ENCODE peak calls at places on chromosomes 13 and 19, in six cellular contexts. One of them, this sample, is unnamed. For H3K4me1, the result is how much of the 10 kb centered on the place peaks cover.

GRCh38 chr13:23558675-23559536 is 11.3 kb upstream of the TNFRSF19 start:
- DNase-seq in CD8-positive, alpha-beta T cell: no peak
- DNase-seq in fibroblast of lung: peak
- DNase-seq in GM23248: peak
- DNase-seq in adrenal gland: peak
- DNase-seq in suprapubic skin: no peak
- DNase-seq in this sample: peak

GRCh38 chr13:110092869-110093268 is 214.1 kb downstream of the COL4A1 start:
- DNase-seq in CD8-positive, alpha-beta T cell: no peak
- DNase-seq in fibroblast of lung: no peak
- DNase-seq in GM23248: peak
- DNase-seq in adrenal gland: no peak
- DNase-seq in suprapubic skin: no peak
- DNase-seq in this sample: no peak

GRCh38 chr13:23289917-23290357 is 109.2 kb downstream of the SGCG start:
- DNase-seq in CD8-positive, alpha-beta T cell: no peak
- DNase-seq in fibroblast of lung: peak
- DNase-seq in GM23248: peak
- DNase-seq in adrenal gland: no peak
- DNase-seq in suprapubic skin: no peak
- DNase-seq in this sample: no peak

GRCh38 chr19:1110809-1111640 is 7.2 kb downstream of the GPX4 start:
- DNase-seq in CD8-positive, alpha-beta T cell: no peak
- DNase-seq in fibroblast of lung: no peak
- DNase-seq in GM23248: peak
- DNase-seq in adrenal gland: peak
- DNase-seq in suprapubic skin: no peak
- DNase-seq in this sample: no peak

GRCh38 chr13:53368948-53369347 is 340.3 kb downstream of the OLFM4 start:
- DNase-seq in CD8-positive, alpha-beta T cell: no peak
- DNase-seq in fibroblast of lung: no peak
- DNase-seq in GM23248: no peak
- DNase-seq in adrenal gland: no peak
- DNase-seq in suprapubic skin: no peak
- DNase-seq in this sample: no peak

GRCh38 chr13:53781941-53782340 is 753.3 kb downstream of the OLFM4 start:
- DNase-seq in CD8-positive, alpha-beta T cell: no peak
- DNase-seq in fibroblast of lung: no peak
- DNase-seq in GM23248: no peak
- DNase-seq in adrenal gland: no peak
- DNase-seq in suprapubic skin: no peak
- DNase-seq in this sample: no peak

GRCh38 chr19:57302727-57303401 is 17.4 kb upstream of the ZNF543 start:
- DNase-seq in CD8-positive, alpha-beta T cell: no peak
- DNase-seq in fibroblast of lung: peak
- DNase-seq in GM23248: no peak
- DNase-seq in adrenal gland: no peak
- DNase-seq in suprapubic skin: no peak
- DNase-seq in this sample: no peak

GRCh38 chr13:79194272-79194671 is 211.8 kb downstream of the RBM26 start:
- DNase-seq in CD8-positive, alpha-beta T cell: peak
- DNase-seq in fibroblast of lung: no peak
- DNase-seq in GM23248: no peak
- DNase-seq in adrenal gland: no peak
- DNase-seq in suprapubic skin: no peak
- DNase-seq in this sample: no peak

GRCh38 chr19:10797541-10798256 is 38.3 kb downstream of the TMED1 start:
- DNase-seq in CD8-positive, alpha-beta T cell: peak
- DNase-seq in fibroblast of lung: no peak
- DNase-seq in GM23248: no peak
- DNase-seq in adrenal gland: no peak
- DNase-seq in suprapubic skin: no peak
- DNase-seq in this sample: no peak

GRCh38 chr19:45691516-45692186 is at the start of gene SNRPD2:
- DNase-seq in CD8-positive, alpha-beta T cell: peak
- DNase-seq in fibroblast of lung: peak
- DNase-seq in GM23248: peak
- DNase-seq in adrenal gland: peak
- DNase-seq in suprapubic skin: peak
- DNase-seq in this sample: peak

GRCh38 chr19:13579388-13580060 is 73.2 kb upstream of the CACNA1A start:
- DNase-seq in CD8-positive, alpha-beta T cell: no peak
- DNase-seq in fibroblast of lung: peak
- DNase-seq in GM23248: peak
- DNase-seq in adrenal gland: no peak
- DNase-seq in suprapubic skin: no peak
- DNase-seq in this sample: no peak

GRCh38 chr13:99062593-99062992 is 84.7 kb upstream of the DOCK9 start:
- DNase-seq in CD8-positive, alpha-beta T cell: no peak
- DNase-seq in fibroblast of lung: peak
- DNase-seq in GM23248: peak
- DNase-seq in adrenal gland: no peak
- DNase-seq in suprapubic skin: no peak
- DNase-seq in this sample: peak

GRCh38 chr19:3336680-3337523 is 29.5 kb upstream of the NFIC start:
- DNase-seq in CD8-positive, alpha-beta T cell: no peak
- DNase-seq in fibroblast of lung: peak
- DNase-seq in GM23248: peak
- DNase-seq in adrenal gland: peak
- DNase-seq in suprapubic skin: peak
- DNase-seq in this sample: no peak

GRCh38 chr13:99345345-99345744 is 38.1 kb upstream of the GPR183 start:
- DNase-seq in CD8-positive, alpha-beta T cell: no peak
- DNase-seq in fibroblast of lung: no peak
- DNase-seq in GM23248: no peak
- DNase-seq in adrenal gland: no peak
- DNase-seq in suprapubic skin: no peak
- DNase-seq in this sample: no peak

GRCh38 chr19:41302624-41303351 is 7.2 kb upstream of the CCDC97 start:
- DNase-seq in CD8-positive, alpha-beta T cell: peak
- DNase-seq in fibroblast of lung: no peak
- DNase-seq in GM23248: no peak
- DNase-seq in adrenal gland: no peak
- DNase-seq in suprapubic skin: peak
- DNase-seq in this sample: no peak

GRCh38 chr19:31436121-31436776 is 87.0 kb upstream of the TSHZ3 start:
- DNase-seq in CD8-positive, alpha-beta T cell: no peak
- DNase-seq in fibroblast of lung: peak
- DNase-seq in GM23248: peak
- DNase-seq in adrenal gland: no peak
- DNase-seq in suprapubic skin: no peak
- DNase-seq in this sample: no peak

GRCh38 chr19:14149509-14149994 is 13.2 kb upstream of the ASF1B start:
- DNase-seq in CD8-positive, alpha-beta T cell: peak
- DNase-seq in fibroblast of lung: peak
- DNase-seq in GM23248: peak
- DNase-seq in adrenal gland: peak
- DNase-seq in suprapubic skin: peak
- DNase-seq in this sample: no peak

GRCh38 chr19:39160523-39160861 is 34.9 kb downstream of the PAK4 start:
- DNase-seq in CD8-positive, alpha-beta T cell: no peak
- DNase-seq in fibroblast of lung: peak
- DNase-seq in GM23248: peak
- DNase-seq in adrenal gland: peak
- DNase-seq in suprapubic skin: no peak
- DNase-seq in this sample: no peak

GRCh38 chr13:53141336-53141735 is 112.7 kb downstream of the OLFM4 start:
- DNase-seq in CD8-positive, alpha-beta T cell: no peak
- DNase-seq in fibroblast of lung: no peak
- DNase-seq in GM23248: no peak
- DNase-seq in adrenal gland: no peak
- DNase-seq in suprapubic skin: no peak
- DNase-seq in this sample: no peak

GRCh38 chr13:112651306-112651705 is 38.5 kb upstream of the ATP11A start:
- DNase-seq in CD8-positive, alpha-beta T cell: no peak
- DNase-seq in fibroblast of lung: peak
- DNase-seq in GM23248: no peak
- DNase-seq in adrenal gland: no peak
- DNase-seq in suprapubic skin: no peak
- DNase-seq in this sample: no peak
- H3K4me1 ChIP-seq in CD8-positive, alpha-beta T cell: under half
- H3K4me1 ChIP-seq in fibroblast of lung: under half
- H3K4me1 ChIP-seq in GM23248: under half
- H3K4me1 ChIP-seq in adrenal gland: under half
- H3K4me1 ChIP-seq in suprapubic skin: under half
- H3K4me1 ChIP-seq in this sample: under half

GRCh38 chr19:6217752-6218403 is 61.9 kb downstream of the MLLT1 start:
- DNase-seq in CD8-positive, alpha-beta T cell: no peak
- DNase-seq in fibroblast of lung: no peak
- DNase-seq in GM23248: no peak
- DNase-seq in adrenal gland: no peak
- DNase-seq in suprapubic skin: no peak
- DNase-seq in this sample: no peak

GRCh38 chr19:6219592-6220290 is 60.0 kb downstream of the MLLT1 start:
- DNase-seq in CD8-positive, alpha-beta T cell: no peak
- DNase-seq in fibroblast of lung: no peak
- DNase-seq in GM23248: peak
- DNase-seq in adrenal gland: no peak
- DNase-seq in suprapubic skin: no peak
- DNase-seq in this sample: no peak

GRCh38 chr19:6220385-6221191 is 59.2 kb downstream of the MLLT1 start:
- DNase-seq in CD8-positive, alpha-beta T cell: no peak
- DNase-seq in fibroblast of lung: no peak
- DNase-seq in GM23248: peak
- DNase-seq in adrenal gland: peak
- DNase-seq in suprapubic skin: no peak
- DNase-seq in this sample: no peak

GRCh38 chr19:6218497-6219146 is 61.2 kb downstream of the MLLT1 start:
- DNase-seq in CD8-positive, alpha-beta T cell: peak
- DNase-seq in fibroblast of lung: peak
- DNase-seq in GM23248: peak
- DNase-seq in adrenal gland: peak
- DNase-seq in suprapubic skin: peak
- DNase-seq in this sample: peak

DNA sequence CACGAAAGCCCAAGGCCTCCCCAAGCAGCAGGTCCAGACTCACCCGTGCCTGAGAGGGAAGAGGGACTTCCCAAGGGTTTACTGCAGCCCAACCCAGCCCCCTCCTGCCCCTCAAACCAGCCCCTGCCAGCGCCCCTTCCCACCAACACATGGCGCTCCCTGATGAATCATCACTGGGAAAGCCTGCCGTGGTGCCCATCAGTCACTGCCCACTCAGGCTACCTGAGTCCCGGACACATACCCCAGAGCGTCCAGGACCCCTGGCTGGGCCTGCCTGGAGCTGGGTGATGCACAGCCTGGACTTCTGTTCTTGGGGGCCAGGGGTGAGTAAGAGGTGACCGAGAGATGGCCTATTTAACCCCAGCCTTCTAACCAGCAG is 60.6 kb downstream of the MLLT1 start:
- DNase-seq in CD8-positive, alpha-beta T cell: no peak
- DNase-seq in fibroblast of lung: no peak
- DNase-seq in GM23248: no peak
- DNase-seq in adrenal gland: no peak
- DNase-seq in suprapubic skin: no peak
- DNase-seq in this sample: no peak
- H3K27ac ChIP-seq in CD8-positive, alpha-beta T cell: no peak
- H3K27ac ChIP-seq in fibroblast of lung: no peak
- H3K27ac ChIP-seq in GM23248: no peak
- H3K27ac ChIP-seq in adrenal gland: no peak
- H3K27ac ChIP-seq in suprapubic skin: no peak
- H3K27ac ChIP-seq in this sample: no peak

GRCh38 chr19:4645718-4646117 is 6.4 kb downstream of the TNFAIP8L1 start:
- DNase-seq in CD8-positive, alpha-beta T cell: no peak
- DNase-seq in fibroblast of lung: no peak
- DNase-seq in GM23248: no peak
- DNase-seq in adrenal gland: no peak
- DNase-seq in suprapubic skin: no peak
- DNase-seq in this sample: no peak

GRCh38 chr19:4649392-4650094 is 10.2 kb downstream of the TNFAIP8L1 start:
- DNase-seq in CD8-positive, alpha-beta T cell: no peak
- DNase-seq in fibroblast of lung: no peak
- DNase-seq in GM23248: no peak
- DNase-seq in adrenal gland: no peak
- DNase-seq in suprapubic skin: no peak
- DNase-seq in this sample: no peak

GRCh38 chr19:4650159-4650558 is 10.8 kb downstream of the TNFAIP8L1 start:
- DNase-seq in CD8-positive, alpha-beta T cell: no peak
- DNase-seq in fibroblast of lung: no peak
- DNase-seq in GM23248: no peak
- DNase-seq in adrenal gland: no peak
- DNase-seq in suprapubic skin: no peak
- DNase-seq in this sample: no peak

GRCh38 chr19:4652075-4652474 is 12.8 kb downstream of the TNFAIP8L1 start:
- DNase-seq in CD8-positive, alpha-beta T cell: no peak
- DNase-seq in fibroblast of lung: no peak
- DNase-seq in GM23248: no peak
- DNase-seq in adrenal gland: no peak
- DNase-seq in suprapubic skin: no peak
- DNase-seq in this sample: no peak

GRCh38 chr19:4647676-4648644 is 8.6 kb downstream of the TNFAIP8L1 start:
- DNase-seq in CD8-positive, alpha-beta T cell: no peak
- DNase-seq in fibroblast of lung: no peak
- DNase-seq in GM23248: no peak
- DNase-seq in adrenal gland: peak
- DNase-seq in suprapubic skin: no peak
- DNase-seq in this sample: no peak
- H3K4me3 ChIP-seq in CD8-positive, alpha-beta T cell: no peak
- H3K4me3 ChIP-seq in fibroblast of lung: no peak
- H3K4me3 ChIP-seq in GM23248: no peak
- H3K4me3 ChIP-seq in adrenal gland: no peak
- H3K4me3 ChIP-seq in suprapubic skin: no peak
- H3K4me3 ChIP-seq in this sample: no peak

GRCh38 chr19:46981296-46981695 is 38.3 kb upstream of the NPAS1 start:
- DNase-seq in CD8-positive, alpha-beta T cell: no peak
- DNase-seq in fibroblast of lung: no peak
- DNase-seq in GM23248: no peak
- DNase-seq in adrenal gland: no peak
- DNase-seq in suprapubic skin: no peak
- DNase-seq in this sample: no peak

GRCh38 chr19:46984077-46985010 is 35.3 kb upstream of the NPAS1 start:
- DNase-seq in CD8-positive, alpha-beta T cell: no peak
- DNase-seq in fibroblast of lung: peak
- DNase-seq in GM23248: peak
- DNase-seq in adrenal gland: peak
- DNase-seq in suprapubic skin: no peak
- DNase-seq in this sample: no peak

GRCh38 chr19:46980756-46981155 is 38.9 kb upstream of the NPAS1 start:
- DNase-seq in CD8-positive, alpha-beta T cell: no peak
- DNase-seq in fibroblast of lung: no peak
- DNase-seq in GM23248: no peak
- DNase-seq in adrenal gland: no peak
- DNase-seq in suprapubic skin: no peak
- DNase-seq in this sample: no peak

GRCh38 chr19:46985532-46986415 is 33.9 kb upstream of the NPAS1 start:
- DNase-seq in CD8-positive, alpha-beta T cell: no peak
- DNase-seq in fibroblast of lung: no peak
- DNase-seq in GM23248: no peak
- DNase-seq in adrenal gland: no peak
- DNase-seq in suprapubic skin: no peak
- DNase-seq in this sample: no peak

DNA sequence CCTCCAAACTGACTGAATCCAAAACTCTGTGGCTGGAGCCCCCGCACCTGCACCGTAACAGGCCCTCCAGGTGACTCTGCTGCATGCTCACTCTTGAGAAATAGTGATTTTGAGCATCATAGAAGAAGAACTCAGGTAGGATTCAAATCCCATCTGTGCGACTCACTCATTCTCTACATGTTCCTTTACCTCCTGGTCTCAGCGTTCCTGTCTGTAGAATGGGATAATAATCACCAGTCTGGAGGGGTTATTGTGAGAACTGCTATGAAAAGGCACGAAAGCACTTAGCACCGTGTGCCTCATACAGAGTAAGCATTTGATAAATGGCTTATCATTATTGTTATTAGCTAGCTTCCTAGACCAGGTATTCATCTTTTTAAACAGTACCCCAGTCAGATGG is 36.5 kb upstream of the NPAS1 start:
- DNase-seq in CD8-positive, alpha-beta T cell: no peak
- DNase-seq in fibroblast of lung: no peak
- DNase-seq in GM23248: no peak
- DNase-seq in adrenal gland: no peak
- DNase-seq in suprapubic skin: no peak
- DNase-seq in this sample: no peak
- H3K4me1 ChIP-seq in CD8-positive, alpha-beta T cell: under half
- H3K4me1 ChIP-seq in fibroblast of lung: under half
- H3K4me1 ChIP-seq in GM23248: under half
- H3K4me1 ChIP-seq in adrenal gland: under half
- H3K4me1 ChIP-seq in suprapubic skin: half or more
- H3K4me1 ChIP-seq in this sample: under half